ENCODE peak calls at places on chromosomes 4 and X, in four cellular contexts. I is mammary epithelial cell; H is CD8-positive, alpha-beta T cell; X is lung. W is an unnamed sample.

GRCh38 chr4:118911162-118911791 is 22.6 kb downstream of the SYNPO2 start:
- DNase-seq in I (no peak), H (no peak), X (no peak), W (no peak)

GRCh38 chrX:123976671-123977316 is 15.3 kb downstream of the STAG2 start:
- DNase-seq in I (peak; percentile 38), H (no peak), X (no peak), W (no peak)

GRCh38 chr4:7201351-7202305 is 9.3 kb downstream of the SORCS2 start:
- DNase-seq in I (no peak), H (no peak), X (no peak), W (no peak)

GRCh38 chrX:103373581-103373980 is 2.8 kb upstream of the BEX3 start:
- DNase-seq in I (peak; percentile 30), H (no peak), X (no peak), W (no peak)

GRCh38 chrX:130376077-130376476 is 9.4 kb downstream of the GPR119 start:
- DNase-seq in I (no peak), H (no peak), X (no peak), W (no peak)

GRCh38 chrX:9149831-9150230 is 115.9 kb upstream of the FAM9B start:
- DNase-seq in I (no peak), H (no peak), X (no peak), W (no peak)

GRCh38 chrX:41412261-41413167 is 34.6 kb upstream of the NYX start:
- DNase-seq in I (no peak), H (no peak), X (no peak), W (no peak)

GRCh38 chr4:112766422-112766821 is 129.5 kb downstream of the LARP7 start:
- DNase-seq in I (peak; percentile 9), H (no peak), X (no peak), W (peak; percentile 1)

GRCh38 chr4:77819409-77819835 is 254 bp upstream of the CNOT6L start:
- DNase-seq in I (no peak), H (no peak), X (peak; percentile 78), W (peak; percentile 32)

GRCh38 chr4:153114771-153115321 is 89.4 kb upstream of the TRIM2 start:
- DNase-seq in I (peak; percentile 90), H (peak; percentile 50), X (no peak), W (peak; percentile 81)

GRCh38 chr4:86334020-86334750 is 25.7 kb downstream of the MAPK10 start:
- DNase-seq in I (no peak), H (no peak), X (no peak), W (no peak)

GRCh38 chrX:41472231-41472815 is 25.2 kb downstream of the NYX start:
- DNase-seq in I (no peak), H (no peak), X (no peak), W (no peak)

GRCh38 chr4:17152941-17153340 is 254.5 kb upstream of the LDB2 start:
- DNase-seq in I (no peak), H (no peak), X (no peak), W (no peak)

GRCh38 chr4:88975925-88976511 is 81.0 kb downstream of the FAM13A start:
- DNase-seq in I (no peak), H (no peak), X (no peak), W (no peak)

GRCh38 chr4:63529581-63529980 is 879.7 kb downstream of the TECRL start:
- DNase-seq in I (no peak), H (no peak), X (no peak), W (no peak)

GRCh38 chrX:7158468-7158990 is 10.6 kb upstream of the PUDP start:
- DNase-seq in I (no peak), H (no peak), X (no peak), W (no peak)

GRCh38 chrX:148536961-148537360 is 36.5 kb downstream of the AFF2 start:
- DNase-seq in I (no peak), H (no peak), X (no peak), W (no peak)

GRCh38 chrX:148538582-148538981 is 38.2 kb downstream of the AFF2 start:
- DNase-seq in I (no peak), H (no peak), X (no peak), W (no peak)

GRCh38 chrX:148540114-148540513 is 39.7 kb downstream of the AFF2 start:
- DNase-seq in I (no peak), H (no peak), X (no peak), W (no peak)

GRCh38 chrX:148535639-148536038 is 35.2 kb downstream of the AFF2 start:
- DNase-seq in I (peak; percentile 11), H (no peak), X (no peak), W (peak; percentile 12)

DNA sequence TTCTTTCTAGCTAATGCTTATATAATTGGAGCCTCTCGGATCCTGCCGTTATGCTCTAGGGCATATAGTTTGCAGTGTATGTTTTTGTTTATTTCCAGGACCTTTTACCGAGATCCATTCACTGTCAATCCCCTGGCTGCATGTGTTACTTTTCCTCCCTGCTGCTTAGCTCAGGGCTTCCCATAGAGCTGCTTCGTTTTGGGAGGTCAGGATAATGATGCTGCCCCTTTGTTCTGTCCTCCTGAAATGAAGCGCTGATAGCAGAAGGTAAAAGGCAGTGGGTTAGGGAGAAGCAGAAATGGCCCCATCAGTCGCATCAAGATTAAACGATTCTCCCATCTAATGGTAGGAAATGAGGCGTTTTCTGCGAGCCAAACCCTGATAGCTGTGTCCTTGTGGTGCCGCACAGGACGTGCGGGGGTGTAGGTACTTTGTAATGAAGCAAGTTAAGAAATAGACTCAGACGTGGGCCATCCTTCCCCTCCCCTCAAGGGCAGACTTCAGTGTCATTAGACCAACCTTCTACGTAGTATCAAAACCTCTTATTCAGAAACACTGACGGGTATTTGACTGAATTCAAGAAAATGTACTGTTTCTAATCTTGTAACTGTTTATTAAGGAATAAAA is 37.3 kb downstream of the AFF2 start:
- DNase-seq in I (no peak), H (no peak), X (no peak), W (no peak)
- H3K9me3 ChIP-seq in I (no peaks in the 10 kb centered on the region), H (no peaks in the 10 kb centered on the region), X (no peaks in the 10 kb centered on the region), W (no peaks in the 10 kb centered on the region)

DNA sequence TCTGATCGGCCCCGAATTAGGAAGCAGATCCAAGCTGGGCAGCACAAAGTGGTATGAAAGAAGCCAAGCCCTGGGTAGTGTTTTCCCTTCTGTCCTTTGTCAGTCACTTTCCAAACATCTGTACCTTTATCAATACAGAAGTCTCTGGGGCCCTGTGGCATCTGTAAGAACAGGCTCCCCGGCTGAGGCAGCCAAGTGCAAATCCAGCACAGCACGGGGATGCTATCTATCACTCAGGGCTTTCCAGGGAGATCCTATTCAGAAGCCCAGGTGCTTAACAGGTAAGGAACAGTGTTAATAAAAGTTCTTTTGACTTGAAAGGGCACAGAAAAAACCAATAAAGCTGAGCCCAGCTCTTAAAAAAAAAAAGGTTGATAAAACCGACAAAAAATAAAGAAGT is 118.9 kb upstream of the GATB start:
- DNase-seq in I (no peak), H (no peak), X (no peak), W (no peak)
- H3K4me3 ChIP-seq in I (no peak overlapping the region), H (no peak overlapping the region), X (no peak overlapping the region), W (no peak overlapping the region)

DNA sequence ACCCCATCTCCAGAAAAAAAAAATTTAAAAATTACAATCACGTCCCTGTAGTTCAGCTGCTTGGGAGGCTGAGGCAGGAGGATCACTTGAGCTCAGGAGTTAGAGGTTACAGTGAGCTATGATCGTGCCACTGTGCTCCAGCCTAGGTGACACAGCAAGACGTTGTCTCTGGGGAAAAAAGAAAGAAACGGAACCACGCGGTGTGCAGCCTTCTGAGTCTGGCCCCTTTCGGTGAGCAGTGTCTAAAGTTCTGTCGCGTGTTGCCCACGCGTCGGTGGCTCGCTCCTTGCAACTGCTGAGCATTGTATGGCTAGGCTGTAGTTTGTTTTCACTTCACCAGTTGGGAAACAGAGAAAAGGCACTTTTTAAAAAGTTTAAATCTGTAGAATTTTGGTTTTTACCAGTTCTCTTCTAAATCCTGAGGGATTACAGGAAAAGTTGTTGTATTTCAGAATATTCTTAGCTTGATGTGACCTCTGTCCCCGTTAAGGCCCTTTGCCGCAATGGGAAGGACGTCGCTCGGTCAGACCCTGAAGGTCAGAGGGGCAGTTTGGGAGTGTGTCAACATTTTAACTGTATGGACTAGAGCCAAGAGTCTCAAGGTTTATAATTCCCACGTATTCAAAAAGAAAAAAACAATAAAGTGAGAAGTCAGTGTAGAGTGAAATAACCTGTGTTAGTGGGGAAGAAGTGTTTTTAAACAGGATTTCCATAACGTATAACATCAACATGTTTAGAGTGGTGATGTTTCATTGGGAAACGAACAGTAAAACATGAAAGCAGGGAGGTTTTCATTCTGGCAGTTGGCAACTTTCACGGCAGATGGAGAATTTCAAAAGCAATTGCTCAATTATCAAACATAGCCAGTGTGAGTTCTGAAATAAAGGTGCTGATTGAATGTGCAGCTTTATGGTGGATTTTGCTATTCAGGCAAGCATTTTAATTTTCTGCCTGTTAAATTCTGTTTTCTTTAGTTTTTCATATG is 45.8 kb upstream of the MSANTD1 start:
- DNase-seq in I (no peak), H (no peak), X (no peak), W (no peak)
- H3K36me3 ChIP-seq in I (peaks cover 2% of the 10 kb centered on the region), H (peaks cover 12% of the 10 kb centered on the region), X (peaks cover 8% of the 10 kb centered on the region), W (no peaks in the 10 kb centered on the region)

GRCh38 chr4:160848489-160848888 is 1315.3 kb downstream of the FSTL5 start:
- DNase-seq in I (no peak), H (no peak), X (no peak), W (no peak)
- H3K9me3 ChIP-seq in I (no peaks in the 10 kb centered on the region), H (no peaks in the 10 kb centered on the region), X (no peaks in the 10 kb centered on the region), W (no peaks in the 10 kb centered on the region)

DNA sequence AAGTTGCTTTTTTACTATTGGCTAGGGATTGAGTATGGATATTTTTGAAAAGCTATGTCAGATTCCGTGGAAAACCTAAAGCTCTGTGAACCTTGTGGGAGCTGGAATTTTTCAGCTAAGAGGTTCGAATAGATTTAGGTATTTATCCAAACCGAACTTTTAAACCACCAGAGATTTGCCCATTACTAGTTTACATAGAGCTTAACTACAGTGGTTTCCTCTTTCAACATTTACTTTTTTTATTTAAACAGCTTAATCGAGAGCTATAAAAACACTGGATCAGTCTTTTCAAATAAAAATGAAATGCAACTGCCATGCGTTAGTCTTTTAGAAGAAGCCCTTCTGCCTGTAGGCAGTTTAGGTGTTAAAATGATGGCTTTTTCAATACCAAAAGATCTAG is 377.0 kb downstream of the RPA4 start:
- DNase-seq in I (no peak), H (no peak), X (no peak), W (no peak)
- H3K4me3 ChIP-seq in I (no peak overlapping the region), H (no peak overlapping the region), X (no peak overlapping the region), W (no peak overlapping the region)

GRCh38 chr4:51884055-51884454 is 41.1 kb downstream of the DCUN1D4 start:
- DNase-seq in I (no peak), H (no peak), X (no peak), W (no peak)

GRCh38 chr4:51880016-51880915 is 37.3 kb downstream of the DCUN1D4 start:
- DNase-seq in I (peak; percentile 10), H (no peak), X (no peak), W (no peak)

GRCh38 chr4:51885371-51885770 is 42.4 kb downstream of the DCUN1D4 start:
- DNase-seq in I (no peak), H (no peak), X (no peak), W (no peak)

DNA sequence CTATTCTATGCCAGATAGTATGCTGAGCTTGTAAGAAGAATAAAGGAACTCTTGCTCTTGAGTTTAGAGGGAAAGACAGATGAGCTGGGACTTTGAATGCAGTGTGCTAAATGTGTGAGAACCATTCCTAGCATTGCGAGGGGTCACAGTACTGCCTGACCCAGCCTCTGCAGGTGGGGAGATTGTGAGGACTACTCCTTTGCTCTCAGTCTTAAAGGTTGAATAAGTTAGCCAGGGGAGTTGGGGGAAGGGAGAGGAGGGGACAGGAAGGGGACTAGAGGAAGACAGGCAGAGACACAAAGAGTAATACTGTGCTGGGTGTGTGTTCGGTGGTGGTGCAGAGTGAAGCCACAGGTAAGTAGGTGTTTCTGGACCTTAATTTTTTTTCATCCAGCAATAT is 41.7 kb downstream of the DCUN1D4 start:
- DNase-seq in I (no peak), H (no peak), X (no peak), W (no peak)
- H3K36me3 ChIP-seq in I (peaks cover 18% of the 10 kb centered on the region), H (no peaks in the 10 kb centered on the region), X (peaks cover 4% of the 10 kb centered on the region), W (peaks cover 96% of the 10 kb centered on the region)